ENCODE peak calls at places on chromosomes 4 and X, in four cellular contexts. E is H7, Q is astrocyte of the spinal cord, U is cardiac fibroblast. A is an unnamed sample.

GRCh38 chrX:101040197-101040596 is 11.7 kb downstream of the TRMT2B start:
- DNase-seq in E (no peak), Q (no peak), U (no peak), A (peak; percentile 50)

GRCh38 chr4:154807042-154807630 is 26.1 kb downstream of the RBM46 start:
- DNase-seq in E (no peak), Q (peak; percentile 50), U (peak; percentile 74), A (peak; percentile 67)

GRCh38 chr4:100908540-100908939 is 390.7 kb upstream of the EMCN start:
- DNase-seq in E (no peak), Q (no peak), U (no peak), A (no peak)

GRCh38 chr4:112416464-112416863 is 99.5 kb downstream of the NEUROG2 start:
- DNase-seq in E (no peak), Q (no peak), U (no peak), A (no peak)

GRCh38 chrX:13764284-13764683 is 29.7 kb downstream of the OFD1 start:
- DNase-seq in E (no peak), Q (no peak), U (no peak), A (no peak)

GRCh38 chr4:8503801-8504200 is 63.2 kb downstream of the TRMT44 start:
- DNase-seq in E (peak; percentile 60), Q (no peak), U (no peak), A (no peak)

GRCh38 chrX:100447563-100448397 is 37.7 kb upstream of the PCDH19 start:
- DNase-seq in E (peak; percentile 78), Q (peak; percentile 29), U (peak; percentile 26), A (peak; percentile 29)

GRCh38 chr4:78417603-78418002 is 134.0 kb upstream of the ANXA3 start:
- DNase-seq in E (peak; percentile 24), Q (no peak), U (no peak), A (no peak)

GRCh38 chr4:127782275-127783025 is at the start of gene HSPA4L:
- DNase-seq in E (peak; percentile 44), Q (peak; percentile 37), U (peak; percentile 62), A (peak; percentile 25)

GRCh38 chr4:106160560-106160959 is 155.4 kb downstream of the TBCK start:
- DNase-seq in E (no peak), Q (no peak), U (peak; percentile 12), A (no peak)

GRCh38 chr4:40749717-40750460 is at the start of gene NSUN7:
- DNase-seq in E (peak; percentile 90), Q (peak; percentile 41), U (no peak), A (no peak)

GRCh38 chr4:114286275-114286674 is 306.8 kb upstream of the ARSJ start:
- DNase-seq in E (no peak), Q (no peak), U (peak; percentile 73), A (peak; percentile 20)

GRCh38 chr4:147724468-147725201 is 7.3 kb upstream of the ARHGAP10 start:
- DNase-seq in E (no peak), Q (no peak), U (no peak), A (no peak)

GRCh38 chr4:384311-385010 is 46.8 kb downstream of the ZNF141 start:
- DNase-seq in E (no peak), Q (no peak), U (no peak), A (no peak)

GRCh38 chrX:41960142-41960541 is 36.8 kb upstream of the CASK start:
- DNase-seq in E (no peak), Q (no peak), U (no peak), A (no peak)

GRCh38 chr4:136664988-136665387 is 867.3 kb downstream of the PCDH18 start:
- DNase-seq in E (no peak), Q (peak; percentile 16), U (peak; percentile 54), A (no peak)

GRCh38 chrX:149074429-149074828 is 430.7 kb downstream of the IDS start:
- DNase-seq in E (no peak), Q (peak; percentile 55), U (peak; percentile 70), A (peak; percentile 75)

GRCh38 chr4:85725727-85726170 is 250.8 kb downstream of the ARHGAP24 start:
- DNase-seq in E (no peak), Q (no peak), U (no peak), A (peak; percentile 61)

GRCh38 chrX:43846558-43846957 is 35.7 kb downstream of the MAOB start:
- DNase-seq in E (no peak), Q (no peak), U (no peak), A (no peak)

GRCh38 chrX:99172958-99173357 is 1237.1 kb downstream of the PCDH19 start:
- DNase-seq in E (peak; percentile 15), Q (no peak), U (no peak), A (no peak)

GRCh38 chrX:150044556-150044955 is 106.3 kb upstream of the EOLA2 start:
- DNase-seq in E (no peak), Q (no peak), U (peak; percentile 56), A (peak; percentile 7)

GRCh38 chrX:64894454-64895038 is 81.7 kb downstream of the ZC4H2 start:
- DNase-seq in E (peak; percentile 26), Q (no peak), U (peak; percentile 29), A (peak; percentile 7)

GRCh38 chr4:152708361-152708760 is 28.6 kb upstream of the TMEM154 start:
- DNase-seq in E (no peak), Q (no peak), U (no peak), A (no peak)

GRCh38 chr4:141011799-141012377 is 121.4 kb downstream of the RNF150 start:
- DNase-seq in E (no peak), Q (no peak), U (no peak), A (no peak)

GRCh38 chr4:46844325-46844917 is 64.6 kb downstream of the COX7B2 start:
- DNase-seq in E (peak; percentile 10), Q (peak; percentile 68), U (peak; percentile 76), A (peak; percentile 53)

GRCh38 chrX:101442095-101442494 is 34.1 kb downstream of the HNRNPH2 start:
- DNase-seq in E (no peak), Q (no peak), U (no peak), A (peak; percentile 12)

GRCh38 chr4:26084414-26084813 is 170.4 kb downstream of the SMIM20 start:
- DNase-seq in E (no peak), Q (no peak), U (no peak), A (no peak)

GRCh38 chr4:94548571-94548970 is 96.8 kb downstream of the PDLIM5 start:
- DNase-seq in E (no peak), Q (peak; percentile 83), U (peak; percentile 94), A (peak; percentile 47)

GRCh38 chr4:36386691-36387090 is 105.3 kb downstream of the DTHD1 start:
- DNase-seq in E (no peak), Q (no peak), U (no peak), A (no peak)

GRCh38 chrX:153880440-153880815 is 5.5 kb downstream of the L1CAM start:
- DNase-seq in E (no peak), Q (no peak), U (no peak), A (no peak)

GRCh38 chr4:124206779-124207605 is 505.5 kb downstream of the ANKRD50 start:
- DNase-seq in E (no peak), Q (peak; percentile 51), U (peak; percentile 87), A (peak; percentile 84)

GRCh38 chr4:123031664-123032063 is 109.3 kb upstream of the NUDT6 start:
- DNase-seq in E (no peak), Q (no peak), U (no peak), A (no peak)

GRCh38 chr4:81314196-81314896 is 99.3 kb upstream of the PRKG2 start:
- DNase-seq in E (no peak), Q (peak; percentile 18), U (peak; percentile 70), A (peak; percentile 90)

GRCh38 chr4:8159522-8160232 is 1.1 kb upstream of the ABLIM2 start:
- DNase-seq in E (no peak), Q (no peak), U (no peak), A (no peak)

GRCh38 chrX:110183314-110183713 is 134.6 kb downstream of the AMMECR1 start:
- DNase-seq in E (no peak), Q (no peak), U (no peak), A (no peak)

DNA sequence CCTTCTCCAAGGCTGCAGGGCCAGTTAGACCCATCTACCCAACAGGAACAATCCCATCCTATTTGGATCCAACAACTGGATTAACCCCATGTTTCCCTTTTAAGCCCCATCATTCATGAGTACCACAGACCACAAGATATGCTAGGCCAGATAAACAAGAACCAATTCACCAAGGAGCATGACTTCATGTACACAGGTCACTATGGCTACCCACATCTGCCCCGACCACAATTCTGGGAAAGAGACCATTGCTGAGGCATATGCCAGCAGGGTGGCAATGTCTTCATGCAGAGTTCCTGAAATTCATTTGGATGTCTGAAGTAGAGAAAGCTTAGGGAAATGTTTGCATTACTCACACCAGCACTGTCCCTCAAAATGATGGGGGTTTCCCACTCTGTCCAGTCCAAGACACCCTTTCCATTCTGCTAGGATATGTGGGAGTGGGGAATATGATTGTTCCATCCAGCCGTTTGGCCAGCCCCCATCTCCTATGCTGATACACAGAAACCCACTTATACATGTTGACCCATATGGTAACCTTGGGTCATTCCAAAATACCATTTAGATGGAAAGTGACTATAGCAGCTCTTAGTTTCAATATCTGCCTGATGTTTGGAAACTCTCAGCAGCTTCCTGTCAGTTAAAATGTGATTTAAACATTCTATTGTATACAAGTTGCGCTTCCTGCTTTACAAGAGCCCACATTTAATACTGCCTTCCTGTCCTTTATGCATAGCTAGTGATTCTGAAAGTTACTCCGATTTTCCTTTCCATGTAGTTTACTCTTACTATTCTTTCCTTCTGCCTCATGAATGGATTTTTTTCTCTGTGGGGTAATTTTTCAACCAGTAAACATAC is 129.0 kb downstream of the AMMECR1 start:
- DNase-seq in E (no peak), Q (peak; percentile 33), U (no peak), A (no peak)
- H3K4me3 ChIP-seq in E (no peak overlapping the region), Q (no peak overlapping the region), U (no peak overlapping the region), A (no peak overlapping the region)

DNA sequence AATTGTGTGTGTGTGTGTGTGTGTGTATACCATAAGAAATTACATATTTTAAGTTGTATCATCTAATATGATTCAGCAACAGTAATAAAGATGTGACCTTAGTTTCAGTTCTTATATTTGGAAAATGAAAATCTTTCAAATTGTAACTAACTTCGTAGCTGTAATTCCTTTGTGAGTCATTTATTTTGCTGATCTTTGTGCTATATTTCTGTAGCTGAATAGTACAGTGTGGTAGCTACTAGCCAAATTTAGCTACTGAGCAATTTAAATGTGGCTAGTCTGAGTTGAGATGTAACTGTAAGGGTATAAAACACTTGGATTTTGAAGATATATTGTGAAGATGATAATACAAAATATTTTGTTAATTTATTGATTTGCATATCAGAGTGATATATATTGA is 116.4 kb downstream of the RAP1GDS1 start:
- DNase-seq in E (no peak), Q (peak; percentile 59), U (peak; percentile 67), A (peak; percentile 71)
- H3K4me3 ChIP-seq in E (no peak overlapping the region), Q (no peak overlapping the region), U (no peak overlapping the region), A (no peak overlapping the region)

GRCh38 chr4:38940476-38940875 is 72.9 kb downstream of the FAM114A1 start:
- DNase-seq in E (no peak), Q (no peak), U (no peak), A (no peak)

GRCh38 chr4:38943355-38943754 is 75.7 kb downstream of the FAM114A1 start:
- DNase-seq in E (no peak), Q (no peak), U (no peak), A (no peak)

GRCh38 chr4:38935391-38936073 is 67.9 kb downstream of the FAM114A1 start:
- DNase-seq in E (no peak), Q (no peak), U (no peak), A (no peak)

GRCh38 chr4:38939150-38939549 is 71.5 kb downstream of the FAM114A1 start:
- DNase-seq in E (no peak), Q (no peak), U (no peak), A (no peak)
- H3K4me3 ChIP-seq in E (no peak overlapping the region), Q (no peak overlapping the region), U (no peak overlapping the region), A (no peak overlapping the region)

DNA sequence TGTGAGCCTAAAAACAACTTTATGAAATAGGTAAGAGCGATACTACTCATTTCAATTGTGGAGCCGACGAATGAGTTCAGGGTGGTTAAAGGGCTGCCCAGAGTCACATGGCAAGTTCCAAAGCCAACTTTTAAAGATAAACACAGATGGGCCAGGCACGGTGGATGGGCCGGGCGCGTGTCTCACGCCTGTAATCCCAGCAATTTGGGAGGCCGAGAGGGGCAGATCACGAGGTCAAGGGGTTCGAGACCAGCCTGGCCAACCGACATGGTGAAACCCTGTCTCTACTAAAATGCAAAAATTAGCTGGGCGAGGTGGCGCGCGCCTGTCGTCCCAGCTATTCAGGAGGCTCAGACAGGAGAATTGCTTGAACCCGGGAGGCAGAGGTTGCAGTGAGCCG is 914 bp upstream of the C4orf36 start:
- DNase-seq in E (no peak), Q (no peak), U (no peak), A (no peak)
- H3K4me3 ChIP-seq in E (no peak overlapping the region), Q (no peak overlapping the region), U (no peak overlapping the region), A (no peak overlapping the region)